ENCODE peak calls at places on chromosomes 2 and 18, in seven cellular contexts. A is SJSA1, L is K562, U is bronchial epithelial cell, Q is cardiac muscle cell, Z is GM23248, S is fibroblast of villous mesenchyme. O is an unnamed sample.

GRCh38 chr2:212939777-212940531 is 211.5 kb downstream of the IKZF2 start:
- DNase-seq in U (peak), S (no peak), L (no peak), Q (no peak), Z (no peak), A (no peak), O (no peak)

GRCh38 chr2:146587291-146587713 is 1257.5 kb upstream of the ACVR2A start:
- DNase-seq in Q (no peak), S (no peak), A (no peak), U (no peak), Z (no peak), L (no peak), O (no peak)

GRCh38 chr2:48284624-48285212 is 245.2 kb upstream of the STON1 start:
- DNase-seq in Z (no peak), L (peak), Q (no peak), U (no peak), S (no peak), A (no peak), O (no peak)

GRCh38 chr2:201158111-201158929 is 24.6 kb upstream of the CASP10 start:
- DNase-seq in U (peak), Q (peak), A (peak), S (peak), L (peak), Z (peak), O (peak)

GRCh38 chr2:240590681-240591111 is 4.2 kb downstream of the CAPN10 start:
- DNase-seq in Z (no peak), A (no peak), U (no peak), L (no peak), Q (no peak), S (no peak), O (no peak)

GRCh38 chr2:73292906-73293533 is 328 bp downstream of the EGR4 start:
- DNase-seq in Q (no peak), A (no peak), U (no peak), Z (no peak), L (no peak), S (no peak), O (no peak)

GRCh38 chr2:170818294-170819104 is 1.8 kb downstream of the GAD1 start:
- DNase-seq in Z (peak), Q (no peak), L (no peak), U (no peak), S (no peak), A (no peak), O (no peak)

GRCh38 chr2:20421988-20422678 is 24.7 kb upstream of the RHOB start:
- DNase-seq in S (peak), Z (peak), Q (no peak), L (no peak), A (peak), U (peak), O (no peak)

GRCh38 chr2:201520201-201520600 is 68.7 kb downstream of the STRADB start:
- DNase-seq in Q (no peak), S (peak), Z (no peak), L (no peak), A (no peak), U (no peak), O (no peak)

GRCh38 chr2:121804340-121804739 is 48.9 kb downstream of the TSN start:
- DNase-seq in Q (peak), S (no peak), L (peak), Z (no peak), U (no peak), A (peak), O (no peak)

GRCh38 chr2:63424329-63425078 is 163.8 kb downstream of the WDPCP start:
- DNase-seq in U (peak), S (peak), A (no peak), Z (peak), L (peak), Q (no peak), O (peak)

GRCh38 chr2:157996799-157997198 is 104.9 kb upstream of the UPP2 start:
- DNase-seq in A (no peak), S (no peak), Z (no peak), Q (no peak), U (no peak), L (no peak), O (no peak)

GRCh38 chr2:219368690-219369108 is 19.0 kb downstream of the DNPEP start:
- DNase-seq in S (peak), Z (peak), U (peak), L (no peak), A (peak), Q (no peak), O (no peak)

GRCh38 chr2:105869318-105869717 is 124.6 kb downstream of the NCK2 start:
- DNase-seq in S (no peak), Q (no peak), Z (no peak), A (no peak), U (no peak), L (no peak), O (no peak)

GRCh38 chr2:128625966-128626757 is 307.5 kb upstream of the HS6ST1 start:
- DNase-seq in A (no peak), Q (no peak), U (no peak), Z (peak), L (no peak), S (no peak), O (no peak)

GRCh38 chr2:9998916-9999654 is 44.3 kb upstream of the KLF11 start:
- DNase-seq in S (no peak), U (no peak), A (no peak), L (no peak), Z (no peak), Q (no peak), O (no peak)

GRCh38 chr2:226125151-226125550 is 674.5 kb downstream of the IRS1 start:
- DNase-seq in U (peak), S (peak), L (no peak), Q (no peak), A (no peak), Z (no peak), O (no peak)

GRCh38 chr2:73111300-73112025 is 1.3 kb downstream of the RAB11FIP5 start:
- DNase-seq in S (peak), Q (peak), Z (peak), L (peak), U (peak), A (no peak), O (no peak)

GRCh38 chr2:191622374-191623320 is 55.3 kb upstream of the NABP1 start:
- DNase-seq in L (no peak), Z (no peak), U (peak), Q (no peak), A (no peak), S (no peak), O (no peak)

GRCh38 chr18:22657619-22658018 is 239.9 kb upstream of the CTAGE1 start:
- DNase-seq in L (no peak), S (no peak), Q (no peak), Z (no peak), U (no peak), A (no peak), O (no peak)

GRCh38 chr2:118050386-118050785 is 36.5 kb upstream of the CCDC93 start:
- DNase-seq in A (no peak), U (no peak), L (no peak), Q (no peak), Z (peak), S (peak), O (no peak)

GRCh38 chr2:64945973-64946736 is 43.0 kb upstream of the SLC1A4 start:
- DNase-seq in A (peak), Z (no peak), S (peak), Q (no peak), U (no peak), L (no peak), O (peak)

GRCh38 chr2:16148632-16149348 is 208.4 kb downstream of the MYCN start:
- DNase-seq in Z (no peak), U (no peak), L (no peak), Q (no peak), A (no peak), S (no peak), O (no peak)

GRCh38 chr2:15768142-15769088 is 171.9 kb upstream of the MYCN start:
- DNase-seq in Z (no peak), U (no peak), L (no peak), Q (no peak), S (no peak), A (no peak), O (no peak)

GRCh38 chr2:104745856-104746255 is 108.1 kb upstream of the POU3F3 start:
- DNase-seq in Z (no peak), U (no peak), L (no peak), S (no peak), A (no peak), Q (no peak), O (no peak)

GRCh38 chr2:64015898-64016297 is 3.3 kb downstream of the VPS54 start:
- DNase-seq in L (no peak), Q (no peak), U (peak), A (no peak), S (no peak), Z (peak), O (no peak)

GRCh38 chr2:848099-848498 is 102.5 kb upstream of the SNTG2 start:
- DNase-seq in S (no peak), U (no peak), Z (no peak), Q (no peak), A (no peak), L (no peak), O (no peak)

GRCh38 chr18:37261988-37262387 is 303.6 kb downstream of the CELF4 start:
- DNase-seq in U (no peak), S (no peak), Q (no peak), L (no peak), A (no peak), Z (no peak), O (no peak)

GRCh38 chr2:1656961-1657841 is 87.1 kb downstream of the PXDN start:
- DNase-seq in Q (no peak), S (no peak), Z (no peak), A (peak), L (no peak), U (peak), O (no peak)

GRCh38 chr2:172438064-172438421 is 10.7 kb downstream of the ITGA6 start:
- DNase-seq in A (no peak), S (no peak), U (peak), L (no peak), Z (peak), Q (no peak), O (no peak)

GRCh38 chr2:213475433-213475832 is 191.2 kb downstream of the SPAG16 start:
- DNase-seq in S (peak), U (no peak), Z (peak), Q (no peak), L (peak), A (no peak), O (no peak)

GRCh38 chr2:218028189-218028495 is 25.3 kb upstream of the TNS1 start:
- DNase-seq in Z (no peak), Q (no peak), A (no peak), U (no peak), L (no peak), S (no peak), O (no peak)

GRCh38 chr2:218024871-218025270 is 22.1 kb upstream of the TNS1 start:
- DNase-seq in S (no peak), Q (no peak), A (peak), L (no peak), Z (no peak), U (no peak), O (no peak)

GRCh38 chr2:218027426-218028188 is 24.8 kb upstream of the TNS1 start:
- DNase-seq in U (no peak), Z (no peak), A (peak), S (no peak), Q (no peak), L (no peak), O (no peak)

GRCh38 chr2:218026676-218027425 is 24.1 kb upstream of the TNS1 start:
- DNase-seq in Z (no peak), A (peak), L (no peak), Q (no peak), U (no peak), S (no peak), O (no peak)

GRCh38 chr2:218026244-218026643 is 23.4 kb upstream of the TNS1 start:
- DNase-seq in S (no peak), U (no peak), L (no peak), Q (no peak), Z (no peak), A (peak), O (no peak)
- H3K4me3 ChIP-seq in S (no peak), U (no peak), L (no peak), Q (no peak), Z (no peak), A (no peak), O (no peak)

GRCh38 chr2:27089111-27089954 is 2.8 kb downstream of the KHK start:
- DNase-seq in U (no peak), S (no peak), Q (no peak), Z (no peak), A (no peak), L (no peak), O (no peak)
- H3K4me3 ChIP-seq in U (no peak), S (no peak), Q (no peak), Z (no peak), A (no peak), L (no peak), O (no peak)

DNA sequence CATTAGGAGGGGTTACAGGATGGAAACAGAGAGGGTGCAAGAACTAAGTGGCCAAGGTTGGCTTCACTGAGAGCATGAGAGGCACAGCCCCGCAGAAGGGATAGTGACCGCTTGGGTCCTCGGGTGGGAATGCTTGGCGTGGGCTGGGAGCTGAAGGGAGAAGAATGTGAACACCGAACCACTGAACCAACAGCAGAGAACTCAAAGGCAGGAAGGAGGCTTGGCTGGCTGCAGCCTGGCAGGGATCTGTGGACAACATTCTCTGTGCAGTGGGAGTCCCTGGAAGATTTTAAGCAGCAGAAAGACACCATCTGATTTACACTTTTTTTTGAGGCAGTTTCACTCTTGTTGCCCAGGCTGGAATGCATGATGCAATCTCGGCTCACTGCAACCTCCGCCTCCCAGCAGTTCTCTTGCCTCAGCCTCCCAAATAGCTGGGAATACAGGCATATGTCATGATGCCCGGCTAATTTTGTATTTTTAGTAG is 33.9 kb downstream of the SOWAHC start:
- DNase-seq in L (no peak), A (no peak), Z (peak), U (no peak), S (peak), Q (no peak), O (no peak)
- H3K4me3 ChIP-seq in L (no peak), A (no peak), Z (peak), U (no peak), S (no peak), Q (no peak), O (no peak)

DNA sequence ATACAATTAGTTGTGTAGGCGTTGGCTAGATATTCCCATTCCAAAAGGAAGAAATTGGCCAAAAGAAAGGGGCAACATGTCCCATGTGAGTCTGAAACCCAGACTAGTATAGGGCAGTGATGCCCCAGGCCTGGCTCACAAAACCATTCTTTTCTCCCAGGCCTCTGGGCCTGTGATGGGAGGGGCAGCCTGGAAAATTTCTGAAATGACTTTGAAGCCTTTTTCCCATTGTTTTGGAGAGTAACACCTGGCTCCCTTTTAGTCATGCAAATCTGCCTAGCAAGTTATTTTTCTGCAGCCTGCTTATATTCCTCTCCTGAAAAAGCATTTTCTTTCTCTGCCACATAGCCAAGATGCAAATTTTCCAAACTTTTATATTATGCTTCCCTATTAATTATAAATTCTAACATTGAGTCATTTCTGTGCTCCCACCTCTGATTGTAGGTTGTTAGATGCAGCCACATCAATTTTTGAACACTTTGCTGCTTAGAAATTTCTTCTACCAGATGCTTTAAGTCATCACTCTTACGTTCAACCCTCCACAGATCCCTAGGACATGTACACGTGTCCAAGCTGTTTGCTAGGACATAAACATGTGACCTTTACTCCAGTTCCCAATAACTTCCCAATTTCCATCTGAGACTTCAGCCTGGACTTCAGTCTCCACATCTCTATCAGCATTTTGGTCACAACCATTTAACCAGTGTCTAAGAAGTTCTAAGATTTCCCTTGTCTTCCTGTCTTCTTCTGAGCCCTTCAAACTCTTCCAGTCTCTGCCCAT is 76.1 kb upstream of the MC4R start:
- DNase-seq in Q (no peak), S (no peak), U (no peak), Z (no peak), L (no peak), A (no peak), O (no peak)
- H3K4me3 ChIP-seq in Q (no peak), S (no peak), U (no peak), Z (no peak), L (no peak), A (no peak), O (no peak)

GRCh38 chr2:176178807-176179271 is 9.6 kb upstream of the HOXD1 start:
- DNase-seq in Q (no peak), L (no peak), U (peak), Z (no peak), S (peak), A (no peak), O (no peak)
- H3K4me3 ChIP-seq in Q (no peak), L (no peak), U (peak), Z (peak), S (peak), A (peak), O (no peak)

DNA sequence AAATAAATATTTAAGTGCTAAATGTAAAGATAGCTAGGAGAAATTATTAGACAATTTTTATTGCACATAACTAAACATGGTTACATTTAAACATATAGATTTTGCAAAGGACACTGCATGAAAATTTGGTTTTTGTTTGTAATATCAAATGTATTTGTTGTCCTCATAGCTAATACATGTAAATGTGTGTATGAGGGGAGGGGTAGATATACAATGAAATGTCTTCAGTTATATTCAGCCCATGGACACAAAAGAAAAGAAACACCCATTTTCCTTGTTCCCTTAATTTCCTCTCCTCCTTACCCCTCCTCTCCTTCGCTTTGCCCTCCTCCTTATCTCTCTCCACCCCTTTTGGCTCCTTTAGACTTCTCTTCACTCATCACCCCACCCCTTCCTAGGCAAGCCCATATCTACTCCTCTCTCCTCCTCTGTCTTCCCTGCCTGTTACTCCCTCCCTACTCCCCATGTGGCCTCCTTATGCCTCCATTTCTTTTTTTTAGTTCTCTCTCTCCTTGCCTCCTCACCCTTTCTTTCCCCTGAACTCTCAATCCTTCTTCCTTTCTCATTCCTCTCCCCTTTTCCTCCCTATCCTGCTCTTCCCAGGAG is 1.4 kb downstream of the COL3A1 start:
- DNase-seq in U (no peak), Z (peak), Q (no peak), S (peak), A (peak), L (peak), O (no peak)
- H3K4me3 ChIP-seq in U (no peak), Z (peak), Q (peak), S (peak), A (peak), L (no peak), O (no peak)

GRCh38 chr18:5538541-5538940 is 5.3 kb downstream of the EPB41L3 start:
- DNase-seq in U (no peak), L (no peak), A (no peak), Z (no peak), S (no peak), Q (no peak), O (no peak)

GRCh38 chr18:5543036-5543671 is 643 bp downstream of the EPB41L3 start:
- DNase-seq in L (no peak), Q (peak), Z (peak), A (no peak), U (no peak), S (no peak), O (no peak)

GRCh38 chr18:5543854-5544389 is at the start of gene EPB41L3:
- DNase-seq in U (no peak), A (no peak), L (no peak), S (no peak), Z (peak), Q (peak), O (no peak)

GRCh38 chr18:5546660-5547059 is 2.9 kb upstream of the EPB41L3 start:
- DNase-seq in S (peak), A (no peak), Z (peak), U (peak), L (peak), Q (peak), O (no peak)

DNA sequence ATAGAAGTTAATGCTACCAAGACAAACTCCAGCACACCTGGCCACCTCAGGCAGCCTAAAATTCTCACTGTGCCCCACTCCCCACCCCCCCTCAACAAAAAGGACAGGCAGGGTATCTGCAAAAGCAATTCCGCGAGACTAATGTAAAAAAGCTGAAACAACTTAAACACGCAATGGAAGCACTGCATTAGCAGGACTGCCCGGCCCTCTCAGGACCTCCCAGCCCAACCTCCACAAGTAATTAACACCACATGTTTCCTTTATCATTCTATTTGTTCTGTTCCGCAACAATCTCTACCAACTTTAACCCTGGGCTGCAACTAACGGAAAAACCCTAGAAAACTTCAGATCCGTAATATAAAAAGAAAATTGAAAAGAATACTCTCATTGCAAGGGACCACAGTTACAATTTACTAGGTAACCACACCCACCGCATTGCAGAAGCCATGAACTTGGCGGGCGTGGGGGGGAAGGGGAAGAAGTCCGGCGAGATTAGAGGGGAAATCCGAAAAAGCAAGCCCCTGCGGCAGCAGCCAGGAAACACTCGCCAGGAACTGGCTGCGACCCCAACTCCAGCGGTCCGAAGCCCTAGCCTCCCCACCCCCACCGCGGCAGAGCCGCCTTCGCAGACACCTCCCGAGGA is 1.3 kb downstream of the EPB41L3 start:
- DNase-seq in Q (peak), Z (peak), S (no peak), L (no peak), A (no peak), U (no peak), O (no peak)
- H3K4me3 ChIP-seq in Q (peak), Z (peak), S (no peak), L (no peak), A (no peak), U (no peak), O (no peak)

O was measured in GM12864.